ENCODE peak calls at places on chromosomes 13 and 19, in four cellular contexts. B is CD8-positive, alpha-beta memory T cell; W is fibroblast of villous mesenchyme; I is activated naive CD4-positive, alpha-beta T cell treated with anti-CD3 and anti-CD28 coated beads, Interleukin-2, amount 10 ng/mL, durations not matched to agents 7 days and 5 days. V is an unnamed sample.

GRCh38 chr13:74450525-74450845 is 316.3 kb upstream of the KLF12 start:
- DNase-seq in I (no peak), B (no peak), W (no peak), V (no peak)

GRCh38 chr19:23002690-23003422 is at the start of gene ZNF728:
- DNase-seq in B (no peak), W (no peak), I (no peak), V (peak)

GRCh38 chr19:43578787-43579186 is 3.2 kb downstream of the PINLYP start:
- DNase-seq in B (no peak), W (no peak), I (no peak), V (no peak)

GRCh38 chr19:11337080-11337479 is 2.4 kb downstream of the RAB3D start:
- DNase-seq in I (no peak), B (no peak), W (no peak), V (no peak)

GRCh38 chr13:57633950-57634828 is 2.6 kb downstream of the PCDH17 start:
- DNase-seq in B (no peak), W (no peak), I (peak), V (no peak)

GRCh38 chr13:113216165-113217056 is 7.0 kb downstream of the CUL4A start:
- DNase-seq in B (no peak), W (peak), I (no peak), V (peak)

GRCh38 chr13:39676315-39676876 is 20.9 kb downstream of the COG6 start:
- DNase-seq in I (peak), B (no peak), W (peak), V (no peak)

GRCh38 chr19:29620931-29621351 is 14.9 kb downstream of the POP4 start:
- DNase-seq in W (no peak), B (peak), I (peak), V (no peak)